ENCODE peak calls at places on chromosome 13, in eight cellular contexts. F is Panc1; O is cardiac muscle cell; C is CD8-positive, alpha-beta T cell; M is fibroblast of lung; U is fibroblast of the aortic adventitia; K is kidney; S is aorta. Y is an unnamed sample.

GRCh38 chr13:83352391-83352790 is 529.9 kb downstream of the SLITRK1 start:
- DNase-seq in F (no peak), O (no peak), C (no peak), M (no peak), U (peak), K (no peak), S (no peak), Y (no peak)

GRCh38 chr13:27419333-27419732 is 5.1 kb upstream of the GTF3A start:
- DNase-seq in F (no peak), O (no peak), C (no peak), M (no peak), U (no peak), K (no peak), S (no peak), Y (no peak)

GRCh38 chr13:96141032-96141431 is 51.1 kb downstream of the HS6ST3 start:
- DNase-seq in F (peak), O (peak), C (no peak), M (peak), U (peak), K (no peak), S (no peak), Y (no peak)

GRCh38 chr13:113171250-113172125 is 13.0 kb downstream of the PROZ start:
- DNase-seq in F (no peak), O (no peak), C (no peak), M (no peak), U (no peak), K (no peak), S (no peak), Y (no peak)

GRCh38 chr13:97429681-97430081 is 4.3 kb upstream of the RAP2A start:
- DNase-seq in F (no peak), O (peak), C (no peak), M (peak), U (peak), K (no peak), S (no peak), Y (no peak)

GRCh38 chr13:59458908-59459579 is 704.7 kb downstream of the DIAPH3 start:
- DNase-seq in F (no peak), O (peak), C (no peak), M (peak), U (peak), K (no peak), S (no peak), Y (no peak)

GRCh38 chr13:35771898-35772297 is 295.4 kb upstream of the MAB21L1 start:
- DNase-seq in F (no peak), O (peak), C (no peak), M (peak), U (peak), K (no peak), S (no peak), Y (no peak)

GRCh38 chr13:93260591-93260990 is 34.0 kb downstream of the GPC6 start:
- DNase-seq in F (no peak), O (peak), C (no peak), M (peak), U (peak), K (no peak), S (no peak), Y (no peak)

GRCh38 chr13:110006304-110006703 is 219.9 kb upstream of the IRS2 start:
- DNase-seq in F (no peak), O (peak), C (no peak), M (no peak), U (peak), K (no peak), S (no peak), Y (no peak)

GRCh38 chr13:110560606-110561334 is 752 bp downstream of the RAB20 start:
- DNase-seq in F (no peak), O (peak), C (no peak), M (peak), U (peak), K (no peak), S (peak), Y (peak)

GRCh38 chr13:99273128-99273527 is 14.9 kb upstream of the GPR18 start:
- DNase-seq in F (no peak), O (no peak), C (no peak), M (no peak), U (no peak), K (no peak), S (no peak), Y (no peak)

GRCh38 chr13:72201726-72202125 is 334.7 kb upstream of the DACH1 start:
- DNase-seq in F (no peak), O (no peak), C (no peak), M (no peak), U (no peak), K (no peak), S (no peak), Y (no peak)

GRCh38 chr13:77915676-77916075 is 3.0 kb downstream of the EDNRB start:
- DNase-seq in F (no peak), O (no peak), C (no peak), M (no peak), U (no peak), K (no peak), S (no peak), Y (no peak)

GRCh38 chr13:77919351-77920294 is 992 bp upstream of the EDNRB start:
- DNase-seq in F (no peak), O (peak), C (no peak), M (peak), U (peak), K (peak), S (peak), Y (no peak)

GRCh38 chr13:77918391-77919261 is at the start of gene EDNRB:
- DNase-seq in F (no peak), O (peak), C (no peak), M (peak), U (peak), K (peak), S (peak), Y (no peak)

GRCh38 chr13:77916481-77916880 is 2.1 kb downstream of the EDNRB start:
- DNase-seq in F (no peak), O (no peak), C (no peak), M (no peak), U (no peak), K (no peak), S (no peak), Y (no peak)
- H3K4me3 ChIP-seq in F (no peak), O (no peak), C (no peak), M (no peak), U (no peak), K (peak), S (no peak), Y (no peak)

DNA sequence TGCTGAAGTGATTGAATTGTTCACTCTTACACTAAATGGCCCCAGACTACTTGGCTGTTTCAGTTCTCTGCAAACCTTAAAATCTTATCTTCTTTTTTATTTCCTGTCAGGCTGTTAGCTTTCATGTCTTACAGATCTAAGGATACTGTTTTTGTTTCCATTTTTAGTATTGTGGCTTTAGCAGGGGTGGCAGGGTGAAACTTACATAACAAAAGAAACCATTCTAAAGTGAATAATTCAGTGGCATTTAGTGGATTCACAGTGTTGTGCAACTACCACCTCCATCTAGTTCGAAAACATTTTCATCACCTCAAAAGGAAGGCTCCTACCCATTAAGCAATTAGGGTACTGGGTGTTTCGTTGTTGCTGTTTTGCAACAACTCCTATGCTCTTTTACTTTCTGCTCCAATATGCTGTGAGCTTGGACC is 19.8 kb downstream of the TMEM272 start:
- DNase-seq in F (no peak), O (peak), C (no peak), M (no peak), U (peak), K (no peak), S (no peak), Y (no peak)
- H3K4me3 ChIP-seq in F (no peak), O (no peak), C (peak), M (no peak), U (no peak), K (no peak), S (no peak), Y (no peak)

GRCh38 chr13:112103971-112104872 is 37.3 kb downstream of the SOX1 start:
- DNase-seq in F (no peak), O (no peak), C (no peak), M (no peak), U (no peak), K (peak), S (no peak), Y (no peak)
- H3K4me3 ChIP-seq in F (no peak), O (no peak), C (no peak), M (no peak), U (no peak), K (no peak), S (no peak), Y (no peak)

GRCh38 chr13:104525467-104525866 is 1459.2 kb upstream of the SLC10A2 start:
- DNase-seq in F (no peak), O (no peak), C (no peak), M (no peak), U (no peak), K (no peak), S (no peak), Y (no peak)

DNA sequence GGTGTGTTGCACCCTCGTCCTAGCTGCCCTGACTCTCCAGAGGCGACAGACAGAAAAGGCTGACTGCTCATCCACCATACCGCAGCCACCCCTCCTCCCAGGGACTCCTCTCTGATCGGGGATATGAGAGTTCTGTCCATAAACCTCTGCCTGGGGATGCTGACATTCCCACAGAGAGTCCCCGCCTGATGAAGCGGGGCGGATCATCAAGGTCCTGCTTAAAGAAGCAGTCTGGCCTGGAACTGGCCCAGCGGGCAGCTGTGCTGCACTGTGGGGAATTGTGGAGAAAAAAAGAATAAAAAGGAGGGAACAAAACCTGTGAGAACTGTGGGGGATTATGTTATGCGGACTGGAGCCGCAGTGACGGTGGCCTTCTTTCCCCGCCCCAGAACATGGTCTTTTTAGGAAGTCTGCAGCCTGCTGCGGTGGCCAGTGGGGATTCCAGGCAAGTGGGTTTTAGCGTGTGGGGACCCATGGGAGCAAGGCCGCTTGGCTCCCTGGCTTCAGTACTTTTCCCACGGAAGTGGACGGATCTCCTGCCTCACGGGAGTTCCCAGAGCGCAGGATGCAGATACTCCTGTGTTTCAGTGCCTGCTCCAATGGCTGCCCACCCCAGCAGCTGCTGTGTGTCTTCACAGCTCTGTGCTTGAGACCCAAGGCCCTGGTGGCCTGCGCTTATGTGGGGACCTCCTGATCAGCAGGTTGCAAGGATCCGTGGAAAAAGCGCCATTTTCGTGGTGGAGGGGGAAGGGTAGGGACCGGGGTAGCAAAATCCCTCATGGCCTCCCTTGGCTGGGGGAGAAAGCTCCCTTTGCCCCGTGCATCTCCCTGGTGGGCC is 1456.2 kb upstream of the SLC10A2 start:
- DNase-seq in F (no peak), O (no peak), C (no peak), M (no peak), U (no peak), K (peak), S (no peak), Y (no peak)
- H3K4me3 ChIP-seq in F (no peak), O (no peak), C (no peak), M (no peak), U (no peak), K (no peak), S (no peak), Y (no peak)

DNA sequence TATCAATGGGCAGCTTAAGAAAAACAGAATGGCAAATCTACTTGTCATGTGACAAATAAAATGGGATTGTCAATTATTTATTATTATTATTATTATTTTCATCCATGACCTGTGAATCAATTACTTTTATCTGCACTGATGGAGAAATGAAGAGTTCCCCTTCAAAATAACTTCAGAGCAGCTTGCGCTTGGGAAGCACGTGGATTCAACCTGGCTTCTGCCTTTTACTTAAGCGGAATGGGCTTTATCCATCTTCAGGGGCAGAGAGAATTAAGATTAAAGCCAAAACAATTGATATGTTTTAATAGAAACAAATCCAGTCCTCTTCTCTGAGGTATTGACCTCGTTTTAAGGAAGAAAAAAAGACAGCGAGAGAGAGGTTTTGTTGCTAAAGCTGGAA is 913 bp downstream of the SACS start:
- DNase-seq in F (no peak), O (no peak), C (no peak), M (no peak), U (no peak), K (no peak), S (no peak), Y (no peak)
- H3K4me3 ChIP-seq in F (peak), O (peak), C (no peak), M (peak), U (no peak), K (no peak), S (peak), Y (no peak)

DNA sequence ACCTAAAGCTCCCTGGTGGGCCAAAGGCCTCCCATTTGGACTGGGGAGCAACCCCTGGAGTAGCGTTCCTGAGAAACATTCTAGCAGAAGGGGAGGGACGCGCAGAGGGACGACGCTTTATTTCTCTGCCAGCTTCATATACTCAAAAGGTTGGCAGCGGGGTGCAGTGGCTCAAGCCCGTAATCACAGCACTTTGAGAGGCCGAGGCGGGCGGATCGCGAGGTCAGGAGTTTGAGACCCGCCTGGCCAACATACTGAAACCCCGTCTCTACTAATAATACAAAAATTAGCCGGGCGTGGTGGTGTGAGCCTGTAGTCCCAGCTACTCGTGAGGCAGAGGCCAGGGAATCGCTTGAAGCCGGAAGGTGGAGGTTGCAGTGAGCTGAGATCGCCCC is 16.8 kb downstream of the RB1 start:
- DNase-seq in F (no peak), O (no peak), C (no peak), M (no peak), U (no peak), K (peak), S (no peak), Y (no peak)
- H3K4me3 ChIP-seq in F (no peak), O (no peak), C (peak), M (no peak), U (no peak), K (no peak), S (no peak), Y (no peak)

DNA sequence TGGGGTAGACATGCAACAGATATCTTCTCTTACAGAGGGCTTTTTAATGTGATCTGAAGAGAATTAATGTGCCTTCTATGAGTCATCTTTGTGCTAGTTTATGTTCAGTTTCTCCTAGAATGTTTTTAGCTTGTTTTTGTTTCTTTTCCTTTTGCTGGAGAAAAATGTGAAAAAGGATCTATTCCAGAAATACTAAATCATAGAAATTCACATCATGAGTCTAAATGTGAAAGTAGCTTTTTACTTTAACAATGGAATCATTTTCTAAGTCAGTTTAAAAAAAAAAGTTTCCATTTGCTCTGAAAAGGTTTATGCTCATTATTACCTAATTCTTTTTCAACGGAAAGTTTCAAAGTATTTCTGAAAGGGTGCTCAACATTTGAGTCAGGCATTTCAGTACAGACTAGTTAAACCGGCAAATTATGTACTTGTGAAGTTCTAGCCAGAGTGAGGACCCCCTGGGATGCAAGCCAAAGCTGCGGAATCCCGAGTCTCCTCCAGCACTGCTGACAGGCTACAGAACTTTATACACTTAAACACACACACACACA is 72.9 kb downstream of the SPATA13 start:
- DNase-seq in F (no peak), O (peak), C (no peak), M (peak), U (peak), K (no peak), S (no peak), Y (no peak)
- H3K4me3 ChIP-seq in F (no peak), O (no peak), C (no peak), M (peak), U (peak), K (no peak), S (peak), Y (no peak)

GRCh38 chr13:50419466-50419865 is 404.2 kb downstream of the KCNRG start:
- DNase-seq in F (no peak), O (no peak), C (no peak), M (no peak), U (no peak), K (no peak), S (no peak), Y (no peak)

GRCh38 chr13:50417597-50417996 is 402.4 kb downstream of the KCNRG start:
- DNase-seq in F (no peak), O (no peak), C (no peak), M (no peak), U (no peak), K (no peak), S (no peak), Y (peak)

GRCh38 chr13:50421457-50422130 is 406.4 kb downstream of the KCNRG start:
- DNase-seq in F (no peak), O (no peak), C (no peak), M (peak), U (no peak), K (no peak), S (no peak), Y (no peak)

GRCh38 chr13:50420720-50421456 is 405.6 kb downstream of the KCNRG start:
- DNase-seq in F (no peak), O (no peak), C (no peak), M (no peak), U (no peak), K (peak), S (no peak), Y (no peak)

GRCh38 chr13:50419896-50420295 is 404.7 kb downstream of the KCNRG start:
- DNase-seq in F (no peak), O (peak), C (no peak), M (peak), U (peak), K (no peak), S (no peak), Y (no peak)
- H3K4me3 ChIP-seq in F (no peak), O (no peak), C (no peak), M (peak), U (no peak), K (no peak), S (no peak), Y (no peak)

GRCh38 chr13:107907065-107907464 is 308.3 kb downstream of the LIG4 start:
- DNase-seq in F (no peak), O (no peak), C (no peak), M (no peak), U (no peak), K (no peak), S (no peak), Y (no peak)

DNA sequence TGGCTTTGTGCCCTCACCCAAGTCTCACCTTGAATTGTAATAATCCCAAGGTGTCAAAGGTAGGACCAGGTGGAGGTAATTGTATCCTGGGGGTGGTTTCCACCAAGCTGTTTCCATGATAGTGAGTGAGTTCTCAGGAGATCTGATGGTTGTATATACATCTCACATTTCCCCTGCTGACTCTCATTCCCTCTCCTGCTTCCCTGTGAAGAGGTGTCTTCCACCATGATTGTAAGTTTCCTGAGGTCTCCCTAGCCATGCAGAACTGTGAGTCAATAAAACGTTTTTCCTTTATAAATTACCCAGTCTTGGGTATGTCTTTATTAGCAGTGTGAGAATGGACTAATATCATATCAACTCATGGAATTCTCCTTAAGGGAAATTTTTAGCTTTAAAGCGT is 302.6 kb downstream of the LIG4 start:
- DNase-seq in F (no peak), O (no peak), C (no peak), M (no peak), U (no peak), K (no peak), S (no peak), Y (no peak)
- H3K4me3 ChIP-seq in F (no peak), O (no peak), C (no peak), M (no peak), U (no peak), K (no peak), S (no peak), Y (no peak)

DNA sequence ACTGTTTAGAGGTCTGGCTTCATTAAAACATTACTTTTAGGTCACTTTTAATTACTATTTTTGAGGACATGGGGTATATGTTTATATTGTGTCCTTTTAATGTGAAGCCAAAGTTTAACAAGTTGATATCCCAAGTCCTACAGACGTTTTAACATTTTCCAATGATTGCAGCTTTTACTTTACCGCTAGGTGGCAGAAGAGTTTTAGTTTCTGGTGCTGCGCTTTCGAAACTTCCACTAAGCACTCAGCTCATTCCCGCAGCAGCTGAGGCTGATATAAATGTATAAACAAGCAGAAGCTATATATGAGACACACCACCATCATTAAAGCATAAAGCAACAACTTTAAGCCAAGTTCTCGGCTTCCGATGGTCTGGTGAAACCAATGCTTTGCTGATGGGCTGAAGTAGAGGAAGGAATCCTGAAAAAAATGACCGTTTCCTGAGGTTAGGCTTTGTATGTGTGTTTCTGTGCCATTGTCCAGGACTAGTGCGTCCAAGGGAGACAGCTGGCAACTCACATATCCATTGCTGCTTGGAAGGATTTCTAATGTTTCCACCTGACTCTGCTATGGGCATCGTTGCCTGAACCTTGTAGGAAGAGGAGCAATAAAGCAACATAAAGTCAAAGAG is 753.9 kb downstream of the OLFM4 start:
- DNase-seq in F (peak), O (peak), C (no peak), M (peak), U (peak), K (no peak), S (no peak), Y (no peak)
- H3K4me3 ChIP-seq in F (no peak), O (peak), C (no peak), M (no peak), U (peak), K (peak), S (no peak), Y (no peak)

Y was measured in Caco-2.